ENCODE peak calls at places on chromosomes 1 and 21, in five cellular contexts. R is tibial artery, G is psoas muscle, U is astrocyte, D is A549. K is an unnamed sample.

GRCh38 chr21:39601194-39601940 is 11.4 kb upstream of the B3GALT5 start:
- DNase-seq in G (no peak), R (no peak), D (no peak), U (peak; percentile 31), K (no peak)

GRCh38 chr21:26809745-26810144 is 35.5 kb downstream of the ADAMTS1 start:
- DNase-seq in D (no peak), U (no peak), G (no peak), R (no peak), K (no peak)

GRCh38 chr1:90724926-90725325 is 7.8 kb upstream of the BARHL2 start:
- DNase-seq in U (no peak), R (no peak), D (no peak), G (no peak), K (no peak)

GRCh38 chr1:119040906-119041305 is 52.8 kb upstream of the TBX15 start:
- DNase-seq in G (peak; percentile 56), D (no peak), U (no peak), R (peak; percentile 61), K (no peak)

GRCh38 chr1:198970919-198971318 is 332.1 kb downstream of the PTPRC start:
- DNase-seq in G (no peak), U (no peak), R (no peak), D (no peak), K (no peak)

GRCh38 chr1:2638466-2639115 is 5.8 kb upstream of the MMEL1 start:
- DNase-seq in U (no peak), R (no peak), D (no peak), G (no peak), K (no peak)

GRCh38 chr1:72066431-72066830 is 215.9 kb downstream of the NEGR1 start:
- DNase-seq in D (no peak), G (no peak), R (no peak), U (no peak), K (no peak)

GRCh38 chr1:109201123-109201703 is 12.5 kb upstream of the SARS1 start:
- DNase-seq in G (peak; percentile 54), D (peak; percentile 36), R (no peak), U (peak; percentile 89), K (no peak)

GRCh38 chr1:238961790-238962189 is 424.6 kb upstream of the CHRM3 start:
- DNase-seq in G (no peak), U (peak; percentile 24), R (no peak), D (no peak), K (no peak)

GRCh38 chr1:198535631-198536030 is 4.8 kb downstream of the ATP6V1G3 start:
- DNase-seq in D (no peak), G (no peak), R (no peak), U (no peak), K (no peak)

GRCh38 chr1:17874665-17875064 is 119.5 kb downstream of the ACTL8 start:
- DNase-seq in U (peak; percentile 96), D (no peak), G (no peak), R (no peak), K (no peak)

GRCh38 chr1:176745945-176746344 is 283.0 kb downstream of the PAPPA2 start:
- DNase-seq in R (no peak), U (no peak), G (no peak), D (no peak), K (no peak)

GRCh38 chr1:226751214-226751613 is 12.1 kb upstream of the ITPKB start:
- DNase-seq in U (no peak), D (no peak), R (no peak), G (no peak), K (no peak)

GRCh38 chr1:33236498-33236897 is 19.8 kb upstream of the ZNF362 start:
- DNase-seq in U (no peak), R (no peak), G (no peak), D (no peak), K (no peak)

GRCh38 chr1:6574025-6574620 is 5.7 kb upstream of the ZBTB48 start:
- DNase-seq in D (no peak), R (no peak), U (no peak), G (no peak), K (no peak)
- H3K9me3 ChIP-seq in D (no peaks in the 10 kb centered on the region), R (peaks cover 6% of the 10 kb centered on the region), U (peaks cover 5% of the 10 kb centered on the region), G (no peaks in the 10 kb centered on the region), K (no peaks in the 10 kb centered on the region)

DNA sequence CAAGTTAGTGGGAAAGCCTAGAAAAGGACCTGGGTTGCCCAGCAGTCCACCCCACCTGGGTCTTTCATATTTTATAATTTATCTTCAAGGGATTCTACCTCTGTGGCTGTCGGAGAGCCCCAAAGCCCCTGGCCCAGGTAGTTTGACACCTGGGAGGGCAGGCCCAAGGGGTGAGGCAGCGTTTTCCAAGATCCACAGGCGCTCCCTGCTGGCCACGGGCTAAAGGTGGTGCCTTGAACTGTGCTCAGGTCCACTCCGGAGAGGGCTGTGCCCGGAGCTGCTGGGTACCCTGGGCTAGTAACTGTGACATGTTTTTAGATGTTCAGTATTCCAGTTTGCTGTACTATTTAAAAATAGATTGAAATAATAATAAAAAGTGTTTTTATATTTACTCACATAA is 37.2 kb upstream of the CRNN start:
- DNase-seq in U (no peak), G (no peak), D (no peak), R (no peak), K (no peak)
- H3K9me3 ChIP-seq in U (no peaks in the 10 kb centered on the region), G (no peaks in the 10 kb centered on the region), D (no peaks in the 10 kb centered on the region), R (no peaks in the 10 kb centered on the region), K (no peaks in the 10 kb centered on the region)

DNA sequence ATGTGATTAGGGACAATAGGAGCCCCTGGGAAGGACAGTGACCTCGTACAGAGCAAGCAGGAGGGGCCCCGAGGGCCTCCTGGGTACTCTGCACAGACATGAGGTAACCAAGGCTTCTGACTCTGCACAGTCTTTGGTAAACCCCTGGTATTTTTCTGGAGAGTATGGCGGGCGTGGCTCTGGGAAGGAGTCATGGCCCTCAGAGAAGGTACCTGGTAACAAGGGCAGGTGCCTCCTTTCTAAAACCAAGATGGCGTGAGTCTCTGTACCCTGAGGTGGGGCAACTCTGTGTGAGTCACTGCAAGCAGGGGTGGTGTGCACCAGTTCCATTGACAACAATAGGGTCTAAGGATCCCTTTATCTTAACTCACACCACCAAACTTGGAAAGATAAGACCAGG is 39.9 kb upstream of the SLC19A1 start:
- DNase-seq in U (no peak), R (no peak), G (no peak), D (no peak), K (no peak)
- H3K9me3 ChIP-seq in U (peaks cover 6% of the 10 kb centered on the region), R (peaks cover 13% of the 10 kb centered on the region), G (peaks cover 19% of the 10 kb centered on the region), D (peaks cover 26% of the 10 kb centered on the region), K (no peaks in the 10 kb centered on the region)

DNA sequence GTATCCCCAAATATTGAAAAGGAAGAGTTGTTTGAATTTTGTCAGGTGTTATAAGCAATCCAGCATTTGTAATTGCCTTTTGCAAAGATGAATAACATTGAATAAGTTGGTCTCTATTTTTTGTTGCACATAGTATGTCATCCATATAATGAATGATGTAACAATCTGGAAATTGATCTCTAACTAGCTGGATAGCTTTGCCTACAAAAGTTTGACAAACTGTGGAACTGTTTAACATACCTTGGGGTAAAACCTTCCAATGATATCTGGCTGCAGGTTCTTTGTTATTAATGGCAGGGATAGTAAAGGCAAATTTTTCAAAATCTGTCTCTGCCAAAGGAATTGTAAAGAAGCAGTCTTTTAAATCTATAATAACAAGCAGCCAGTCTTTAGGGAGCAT is 7.6 kb downstream of the DAP3 start:
- DNase-seq in R (no peak), U (no peak), G (no peak), D (no peak), K (no peak)
- H3K9me3 ChIP-seq in R (no peaks in the 10 kb centered on the region), U (no peaks in the 10 kb centered on the region), G (no peaks in the 10 kb centered on the region), D (no peaks in the 10 kb centered on the region), K (no peaks in the 10 kb centered on the region)